ENCODE peak calls at places on chromosomes 2 and 18, in six cellular contexts. F, C, M, Z, H and S are unnamed samples.

GRCh38 chr18:8812631-8813030 is 107.3 kb downstream of the MTCL1 start:
- DNase-seq in F (no peak), C (no peak), M (no peak), Z (no peak), H (no peak), S (no peak)

GRCh38 chr18:74396252-74397204 is 60.6 kb downstream of the DIPK1C start:
- DNase-seq in F (no peak), C (no peak), M (no peak), Z (no peak), H (no peak), S (no peak)

GRCh38 chr18:58254873-58255511 is 211.0 kb downstream of the NEDD4L start:
- DNase-seq in F (no peak), C (peak; percentile 75), M (no peak), Z (no peak), H (peak; percentile 75), S (no peak)

GRCh38 chr18:11760498-11761158 is 71.6 kb downstream of the GNAL start:
- DNase-seq in F (no peak), C (no peak), M (no peak), Z (no peak), H (no peak), S (no peak)

GRCh38 chr2:235749121-235749780 is 255.4 kb downstream of the AGAP1 start:
- DNase-seq in F (no peak), C (no peak), M (no peak), Z (no peak), H (no peak), S (no peak)

GRCh38 chr2:175004980-175005832 is at the start of gene CHN1:
- DNase-seq in F (peak; percentile 53), C (peak; percentile 94), M (peak; percentile 78), Z (peak; percentile 44), H (peak; percentile 92), S (peak; percentile 60)

GRCh38 chr2:51247252-51247651 is 215.3 kb upstream of the NRXN1 start:
- DNase-seq in F (no peak), C (no peak), M (no peak), Z (no peak), H (no peak), S (no peak)

GRCh38 chr2:119324748-119325270 is 41.8 kb downstream of the C2orf76 start:
- DNase-seq in F (no peak), C (no peak), M (no peak), Z (no peak), H (no peak), S (no peak)

GRCh38 chr2:202530038-202530437 is 104.7 kb upstream of the FAM117B start:
- DNase-seq in F (no peak), C (no peak), M (no peak), Z (no peak), H (no peak), S (no peak)

GRCh38 chr2:235518317-235519090 is 24.7 kb downstream of the AGAP1 start:
- DNase-seq in F (no peak), C (no peak), M (no peak), Z (no peak), H (no peak), S (no peak)

GRCh38 chr18:54223568-54224241 is 764 bp downstream of the MBD2 start:
- DNase-seq in F (peak; percentile 32), C (peak; percentile 70), M (peak; percentile 60), Z (peak; percentile 3), H (peak; percentile 68), S (no peak)

GRCh38 chr2:68727698-68728375 is 6.8 kb upstream of the ARHGAP25 start:
- DNase-seq in F (no peak), C (no peak), M (no peak), Z (no peak), H (no peak), S (no peak)

GRCh38 chr2:111209045-111209514 is 88.4 kb downstream of the BCL2L11 start:
- DNase-seq in F (no peak), C (no peak), M (no peak), Z (no peak), H (no peak), S (no peak)

GRCh38 chr2:9739508-9739907 is 103.8 kb upstream of the TAF1B start:
- DNase-seq in F (peak; percentile 38), C (peak; percentile 95), M (no peak), Z (peak; percentile 33), H (peak; percentile 93), S (peak; percentile 14)

GRCh38 chr2:120765911-120766757 is 30.5 kb downstream of the GLI2 start:
- DNase-seq in F (no peak), C (peak; percentile 96), M (no peak), Z (no peak), H (peak; percentile 94), S (peak; percentile 11)

GRCh38 chr18:53687002-53687401 is 537.5 kb downstream of the MBD2 start:
- DNase-seq in F (no peak), C (no peak), M (no peak), Z (no peak), H (no peak), S (no peak)

GRCh38 chr18:76064998-76065397 is 430.0 kb downstream of the ZNF516 start:
- DNase-seq in F (no peak), C (no peak), M (no peak), Z (no peak), H (no peak), S (no peak)

GRCh38 chr2:210177769-210178168 is 6.6 kb upstream of the KANSL1L start:
- DNase-seq in F (no peak), C (no peak), M (no peak), Z (no peak), H (no peak), S (no peak)

GRCh38 chr2:109229094-109229675 is 100.2 kb downstream of the SH3RF3 start:
- DNase-seq in F (no peak), C (no peak), M (no peak), Z (no peak), H (no peak), S (no peak)

GRCh38 chr2:66874411-66874810 is 439.5 kb downstream of the MEIS1 start:
- DNase-seq in F (no peak), C (no peak), M (no peak), Z (no peak), H (no peak), S (no peak)

GRCh38 chr2:149617476-149617875 is 29.9 kb upstream of the MMADHC start:
- DNase-seq in F (no peak), C (no peak), M (no peak), Z (no peak), H (no peak), S (no peak)

GRCh38 chr2:96359866-96360265 is 24.3 kb downstream of the NCAPH start:
- DNase-seq in F (no peak), C (no peak), M (no peak), Z (no peak), H (no peak), S (no peak)

GRCh38 chr2:229810786-229811185 is 96.4 kb upstream of the DNER start:
- DNase-seq in F (no peak), C (no peak), M (no peak), Z (no peak), H (no peak), S (no peak)

GRCh38 chr2:168220971-168221819 is 26.2 kb downstream of the STK39 start:
- DNase-seq in F (no peak), C (no peak), M (no peak), Z (no peak), H (no peak), S (no peak)

GRCh38 chr2:228474466-228474865 is 293.0 kb upstream of the SPHKAP start:
- DNase-seq in F (no peak), C (no peak), M (no peak), Z (no peak), H (no peak), S (no peak)

GRCh38 chr2:127197475-127198385 is 22.4 kb downstream of the CYP27C1 start:
- DNase-seq in F (peak; percentile 36), C (peak; percentile 80), M (no peak), Z (peak; percentile 12), H (no peak), S (peak; percentile 15)

GRCh38 chr2:42618972-42619371 is 50.5 kb downstream of the MTA3 start:
- DNase-seq in F (no peak), C (no peak), M (no peak), Z (no peak), H (no peak), S (no peak)

GRCh38 chr18:63752661-63753060 is 22.6 kb upstream of the SERPINB7 start:
- DNase-seq in F (no peak), C (no peak), M (no peak), Z (no peak), H (no peak), S (no peak)

GRCh38 chr2:85564144-85564563 is 2.9 kb upstream of the GGCX start:
- DNase-seq in F (no peak), C (no peak), M (no peak), Z (no peak), H (no peak), S (no peak)

GRCh38 chr2:72137498-72138010 is 10.1 kb downstream of the CYP26B1 start:
- DNase-seq in F (peak; percentile 27), C (peak; percentile 85), M (no peak), Z (peak; percentile 46), H (peak; percentile 65), S (peak; percentile 43)

GRCh38 chr2:42764096-42764495 is at the start of gene OXER1:
- DNase-seq in F (no peak), C (peak; percentile 35), M (no peak), Z (no peak), H (no peak), S (no peak)